ENCODE peak calls at places on chromosomes 4 and X, in six cellular contexts. One of them, this sample, is unnamed.

GRCh38 chr4:30262379-30262778 is 457.8 kb upstream of the PCDH7 start:
- DNase-seq in heart left ventricle: no peak
- DNase-seq in OCI-LY7: no peak
- DNase-seq in transverse colon: no peak
- DNase-seq in HFF-Myc: no peak
- DNase-seq in nephron progenitor cell: no peak
- DNase-seq in this sample: no peak

GRCh38 chrX:88284844-88285243 is 462.2 kb upstream of the CPXCR1 start:
- DNase-seq in transverse colon: no peak
- DNase-seq in HFF-Myc: no peak
- DNase-seq in OCI-LY7: no peak
- DNase-seq in heart left ventricle: no peak
- DNase-seq in nephron progenitor cell: no peak
- DNase-seq in this sample: no peak

GRCh38 chr4:176425035-176425434 is 105.3 kb downstream of the SPCS3 start:
- DNase-seq in transverse colon: no peak
- DNase-seq in OCI-LY7: no peak
- DNase-seq in HFF-Myc: no peak
- DNase-seq in nephron progenitor cell: no peak
- DNase-seq in heart left ventricle: no peak
- DNase-seq in this sample: no peak

GRCh38 chr4:151389316-151389715 is 19.7 kb upstream of the FHIP1A start:
- DNase-seq in heart left ventricle: no peak
- DNase-seq in nephron progenitor cell: no peak
- DNase-seq in transverse colon: no peak
- DNase-seq in OCI-LY7: no peak
- DNase-seq in HFF-Myc: no peak
- DNase-seq in this sample: no peak

GRCh38 chr4:48311896-48312295 is 29.4 kb upstream of the SLAIN2 start:
- DNase-seq in OCI-LY7: no peak
- DNase-seq in heart left ventricle: no peak
- DNase-seq in transverse colon: no peak
- DNase-seq in HFF-Myc: no peak
- DNase-seq in nephron progenitor cell: no peak
- DNase-seq in this sample: no peak

GRCh38 chr4:24382381-24382780 is 202.0 kb downstream of the DHX15 start:
- DNase-seq in heart left ventricle: no peak
- DNase-seq in OCI-LY7: no peak
- DNase-seq in HFF-Myc: no peak
- DNase-seq in transverse colon: no peak
- DNase-seq in nephron progenitor cell: no peak
- DNase-seq in this sample: no peak

GRCh38 chrX:40167240-40168182 is 69.8 kb upstream of the BCOR start:
- DNase-seq in heart left ventricle: peak; percentile 63
- DNase-seq in HFF-Myc: no peak
- DNase-seq in OCI-LY7: peak; percentile 37
- DNase-seq in nephron progenitor cell: peak; percentile 34
- DNase-seq in transverse colon: peak; percentile 44
- DNase-seq in this sample: no peak

GRCh38 chrX:14032383-14032782 is 2.7 kb upstream of the GEMIN8 start:
- DNase-seq in OCI-LY7: peak; percentile 63
- DNase-seq in heart left ventricle: no peak
- DNase-seq in HFF-Myc: no peak
- DNase-seq in nephron progenitor cell: peak; percentile 57
- DNase-seq in transverse colon: peak; percentile 52
- DNase-seq in this sample: peak; percentile 22

GRCh38 chr4:8156617-8157016 is 2.0 kb downstream of the ABLIM2 start:
- DNase-seq in HFF-Myc: no peak
- DNase-seq in heart left ventricle: peak; percentile 54
- DNase-seq in OCI-LY7: no peak
- DNase-seq in nephron progenitor cell: no peak
- DNase-seq in transverse colon: no peak
- DNase-seq in this sample: no peak

GRCh38 chr4:7459471-7459870 is 24.7 kb upstream of the PSAPL1 start:
- DNase-seq in transverse colon: no peak
- DNase-seq in OCI-LY7: no peak
- DNase-seq in HFF-Myc: no peak
- DNase-seq in nephron progenitor cell: no peak
- DNase-seq in heart left ventricle: no peak
- DNase-seq in this sample: no peak

GRCh38 chr4:2482192-2482591 is 13.3 kb downstream of the RNF4 start:
- DNase-seq in transverse colon: no peak
- DNase-seq in heart left ventricle: no peak
- DNase-seq in nephron progenitor cell: no peak
- DNase-seq in HFF-Myc: no peak
- DNase-seq in OCI-LY7: no peak
- DNase-seq in this sample: no peak

GRCh38 chrX:107673933-107674479 is 45.7 kb downstream of the PRPS1 start:
- DNase-seq in heart left ventricle: peak; percentile 90
- DNase-seq in OCI-LY7: peak; percentile 84
- DNase-seq in HFF-Myc: no peak
- DNase-seq in transverse colon: peak; percentile 88
- DNase-seq in nephron progenitor cell: peak; percentile 22
- DNase-seq in this sample: no peak

GRCh38 chr4:159272341-159273125 is 169.7 kb downstream of the RAPGEF2 start:
- DNase-seq in heart left ventricle: no peak
- DNase-seq in transverse colon: no peak
- DNase-seq in HFF-Myc: no peak
- DNase-seq in OCI-LY7: no peak
- DNase-seq in nephron progenitor cell: no peak
- DNase-seq in this sample: no peak

GRCh38 chr4:17664755-17665154 is 50.3 kb downstream of the MED28 start:
- DNase-seq in HFF-Myc: no peak
- DNase-seq in heart left ventricle: no peak
- DNase-seq in nephron progenitor cell: no peak
- DNase-seq in transverse colon: no peak
- DNase-seq in OCI-LY7: peak; percentile 93
- DNase-seq in this sample: no peak

GRCh38 chrX:143437439-143437838 is 79.8 kb downstream of the SPANXN3 start:
- DNase-seq in OCI-LY7: peak; percentile 5
- DNase-seq in heart left ventricle: no peak
- DNase-seq in HFF-Myc: no peak
- DNase-seq in nephron progenitor cell: peak; percentile 4
- DNase-seq in transverse colon: no peak
- DNase-seq in this sample: no peak

GRCh38 chr4:8307714-8308113 is 38.2 kb downstream of the HTRA3 start:
- DNase-seq in nephron progenitor cell: peak; percentile 0
- DNase-seq in transverse colon: no peak
- DNase-seq in heart left ventricle: no peak
- DNase-seq in OCI-LY7: no peak
- DNase-seq in HFF-Myc: no peak
- DNase-seq in this sample: no peak

GRCh38 chrX:49761481-49761880 is 65.7 kb upstream of the PAGE1 start:
- DNase-seq in nephron progenitor cell: peak; percentile 5
- DNase-seq in heart left ventricle: no peak
- DNase-seq in transverse colon: no peak
- DNase-seq in HFF-Myc: no peak
- DNase-seq in OCI-LY7: peak; percentile 7
- DNase-seq in this sample: no peak

GRCh38 chr4:126513596-126513995 is 1119.2 kb upstream of the INTU start:
- DNase-seq in transverse colon: no peak
- DNase-seq in HFF-Myc: no peak
- DNase-seq in heart left ventricle: no peak
- DNase-seq in OCI-LY7: no peak
- DNase-seq in nephron progenitor cell: no peak
- DNase-seq in this sample: no peak

GRCh38 chr4:181796502-181796901 is 446.7 kb upstream of the TENM3 start:
- DNase-seq in transverse colon: no peak
- DNase-seq in HFF-Myc: no peak
- DNase-seq in OCI-LY7: no peak
- DNase-seq in heart left ventricle: no peak
- DNase-seq in nephron progenitor cell: no peak
- DNase-seq in this sample: no peak

GRCh38 chrX:53481816-53482485 is 47.8 kb upstream of the HSD17B10 start:
- DNase-seq in HFF-Myc: peak; percentile 19
- DNase-seq in OCI-LY7: peak; percentile 60
- DNase-seq in transverse colon: peak; percentile 66
- DNase-seq in nephron progenitor cell: peak; percentile 47
- DNase-seq in heart left ventricle: no peak
- DNase-seq in this sample: peak; percentile 49

GRCh38 chrX:53479295-53479694 is 45.1 kb upstream of the HSD17B10 start:
- DNase-seq in nephron progenitor cell: no peak
- DNase-seq in OCI-LY7: no peak
- DNase-seq in HFF-Myc: peak; percentile 0
- DNase-seq in heart left ventricle: no peak
- DNase-seq in transverse colon: no peak
- DNase-seq in this sample: peak; percentile 3

GRCh38 chrX:53476371-53476770 is 42.2 kb upstream of the HSD17B10 start:
- DNase-seq in heart left ventricle: no peak
- DNase-seq in OCI-LY7: no peak
- DNase-seq in nephron progenitor cell: no peak
- DNase-seq in HFF-Myc: no peak
- DNase-seq in transverse colon: no peak
- DNase-seq in this sample: peak; percentile 27

GRCh38 chrX:53483838-53484420 is 49.8 kb upstream of the HSD17B10 start:
- DNase-seq in heart left ventricle: no peak
- DNase-seq in HFF-Myc: no peak
- DNase-seq in OCI-LY7: no peak
- DNase-seq in transverse colon: no peak
- DNase-seq in nephron progenitor cell: no peak
- DNase-seq in this sample: peak; percentile 8

DNA sequence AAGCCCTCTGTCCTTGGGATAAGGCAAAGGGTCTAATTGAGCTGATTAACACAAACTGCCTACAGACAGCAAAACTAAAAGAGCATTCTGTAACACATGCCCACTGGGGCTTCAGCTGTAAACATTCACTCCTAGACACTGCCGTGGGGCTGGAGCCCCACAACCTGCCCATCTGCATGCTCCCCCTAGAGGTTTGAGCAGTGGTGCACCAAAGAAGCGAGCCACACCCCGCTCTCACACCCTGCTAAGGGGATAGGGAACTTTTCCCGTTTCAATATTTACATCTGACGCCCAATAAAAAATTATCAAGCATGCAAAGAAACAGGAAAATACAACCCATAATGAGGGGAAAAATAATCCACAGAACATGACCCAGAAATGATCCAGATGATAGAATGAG is 46.9 kb upstream of the HSD17B10 start:
- DNase-seq in transverse colon: peak; percentile 19
- DNase-seq in heart left ventricle: no peak
- DNase-seq in nephron progenitor cell: no peak
- DNase-seq in HFF-Myc: no peak
- DNase-seq in OCI-LY7: no peak
- DNase-seq in this sample: no peak
- TF ChIP-seq CTCF in transverse colon: peak; percentile 25
- TF ChIP-seq CTCF in heart left ventricle: no peak
- TF ChIP-seq CTCF in nephron progenitor cell: peak; percentile 22
- TF ChIP-seq CTCF in HFF-Myc: peak; percentile 40
- TF ChIP-seq CTCF in OCI-LY7: peak; percentile 68
- TF ChIP-seq CTCF in this sample: peak; percentile 73

GRCh38 chr4:144754562-144755410 is 108.8 kb downstream of the HHIP start:
- DNase-seq in heart left ventricle: no peak
- DNase-seq in HFF-Myc: no peak
- DNase-seq in OCI-LY7: no peak
- DNase-seq in transverse colon: no peak
- DNase-seq in nephron progenitor cell: no peak
- DNase-seq in this sample: peak; percentile 36
- TF ChIP-seq CTCF in heart left ventricle: peak; percentile 36
- TF ChIP-seq CTCF in HFF-Myc: peak; percentile 56
- TF ChIP-seq CTCF in OCI-LY7: peak; percentile 27
- TF ChIP-seq CTCF in transverse colon: peak; percentile 27
- TF ChIP-seq CTCF in nephron progenitor cell: no peak
- TF ChIP-seq CTCF in this sample: peak; percentile 76

DNA sequence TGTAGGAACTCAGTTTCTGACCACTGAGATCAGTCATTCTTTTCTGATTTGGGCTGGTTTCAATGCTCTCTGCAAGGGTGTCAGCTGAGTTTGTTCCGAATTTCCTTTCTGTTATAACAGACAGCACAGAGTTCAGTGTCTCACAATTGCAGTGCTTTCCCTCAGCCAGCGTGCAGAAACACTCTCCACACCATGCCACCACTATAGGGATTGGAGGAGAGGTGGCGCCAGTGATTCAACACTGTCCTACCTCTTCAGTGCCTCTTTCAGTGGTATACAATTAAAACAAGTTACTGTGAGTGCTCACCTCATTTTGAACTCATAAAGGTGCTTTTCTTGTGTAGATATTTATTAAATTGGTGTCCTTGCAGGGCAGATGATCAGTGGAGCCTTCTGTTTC is 413.2 kb upstream of the CXorf51B start:
- DNase-seq in OCI-LY7: no peak
- DNase-seq in heart left ventricle: no peak
- DNase-seq in transverse colon: no peak
- DNase-seq in nephron progenitor cell: no peak
- DNase-seq in HFF-Myc: no peak
- DNase-seq in this sample: no peak
- TF ChIP-seq CTCF in OCI-LY7: no peak
- TF ChIP-seq CTCF in heart left ventricle: no peak
- TF ChIP-seq CTCF in transverse colon: no peak
- TF ChIP-seq CTCF in nephron progenitor cell: no peak
- TF ChIP-seq CTCF in HFF-Myc: no peak
- TF ChIP-seq CTCF in this sample: no peak

GRCh38 chr4:75723117-75723801 is 1.1 kb upstream of the USO1 start:
- DNase-seq in OCI-LY7: no peak
- DNase-seq in HFF-Myc: no peak
- DNase-seq in heart left ventricle: no peak
- DNase-seq in nephron progenitor cell: no peak
- DNase-seq in transverse colon: no peak
- DNase-seq in this sample: peak; percentile 63

GRCh38 chr4:75723802-75724065 is 643 bp upstream of the USO1 start:
- DNase-seq in transverse colon: no peak
- DNase-seq in heart left ventricle: no peak
- DNase-seq in HFF-Myc: no peak
- DNase-seq in nephron progenitor cell: no peak
- DNase-seq in OCI-LY7: no peak
- DNase-seq in this sample: no peak

GRCh38 chr4:75722417-75722816 is 2.0 kb upstream of the USO1 start:
- DNase-seq in transverse colon: no peak
- DNase-seq in heart left ventricle: no peak
- DNase-seq in HFF-Myc: no peak
- DNase-seq in OCI-LY7: no peak
- DNase-seq in nephron progenitor cell: no peak
- DNase-seq in this sample: no peak

GRCh38 chr4:75724867-75725724 is 719 bp downstream of the USO1 start:
- DNase-seq in heart left ventricle: peak; percentile 85
- DNase-seq in OCI-LY7: peak; percentile 66
- DNase-seq in HFF-Myc: no peak
- DNase-seq in nephron progenitor cell: peak; percentile 77
- DNase-seq in transverse colon: peak; percentile 80
- DNase-seq in this sample: peak; percentile 56

DNA sequence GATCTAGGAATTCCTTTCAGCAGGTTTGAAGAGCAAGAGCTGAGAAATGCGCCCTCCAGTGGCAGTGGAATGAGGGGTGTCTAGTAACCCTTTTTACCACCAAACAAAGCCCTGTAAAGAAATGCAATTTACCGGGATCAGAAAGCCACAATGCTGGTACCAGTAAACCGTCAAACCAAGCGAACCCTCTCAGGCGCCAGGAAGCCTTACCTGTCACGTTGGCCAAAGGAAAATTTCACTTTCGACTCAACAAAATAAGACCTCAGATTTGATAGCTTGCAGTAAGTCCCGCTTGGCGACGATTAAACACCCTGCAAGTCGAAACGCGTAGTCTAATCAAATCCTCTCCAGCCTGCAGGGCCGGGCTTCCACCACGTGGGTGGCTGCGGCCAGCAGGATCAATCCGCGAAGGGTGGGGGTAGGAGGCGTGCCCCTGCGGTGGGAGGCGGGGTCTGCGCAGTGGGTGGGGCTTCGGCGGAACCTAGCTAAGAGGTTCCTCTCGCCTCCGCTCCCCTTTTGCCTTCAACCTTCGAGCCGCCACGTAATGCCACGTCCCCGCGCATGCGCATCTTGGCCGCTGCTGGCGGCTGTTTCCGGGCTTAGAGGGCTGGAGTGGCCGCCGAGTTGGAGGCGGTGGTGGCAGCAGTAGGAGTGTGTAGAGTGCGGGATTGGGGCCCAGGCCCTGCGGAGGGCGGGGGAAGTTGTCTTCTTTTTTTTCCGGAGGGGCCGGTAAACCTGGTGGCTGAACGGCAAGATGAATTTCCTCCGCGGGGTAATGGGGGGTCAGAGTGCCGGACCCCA is at the start of gene USO1:
- DNase-seq in nephron progenitor cell: peak; percentile 100
- DNase-seq in heart left ventricle: peak; percentile 99
- DNase-seq in OCI-LY7: peak; percentile 98
- DNase-seq in transverse colon: peak; percentile 100
- DNase-seq in HFF-Myc: peak; percentile 94
- DNase-seq in this sample: peak; percentile 98
- TF ChIP-seq CTCF in nephron progenitor cell: peak; percentile 71
- TF ChIP-seq CTCF in heart left ventricle: peak; percentile 64
- TF ChIP-seq CTCF in OCI-LY7: peak; percentile 95
- TF ChIP-seq CTCF in transverse colon: peak; percentile 92
- TF ChIP-seq CTCF in HFF-Myc: peak; percentile 87
- TF ChIP-seq CTCF in this sample: peak; percentile 94